ENCODE peak calls at places on chromosomes 5 and 9, in five cellular contexts. N is endodermal cell, L is RWPE1, U is coronary artery, K is NB4. Q is an unnamed sample.
A peak's percentile ranks its signal among the peaks of the same experiment; 100 is the strongest.

GRCh38 chr9:133484671-133485437 is 6.0 kb upstream of the SLC2A6 start:
- DNase-seq in U (no peak), N (no peak), K (no peak), L (no peak), Q (no peak)

GRCh38 chr5:112878760-112879159 is 17.7 kb downstream of the SRP19 start:
- DNase-seq in K (no peak), U (no peak), N (no peak), L (peak; percentile 69), Q (no peak)

GRCh38 chr9:109705515-109705914 is 74.5 kb upstream of the PALM2AKAP2 start:
- DNase-seq in L (peak; percentile 21), U (no peak), N (no peak), K (peak; percentile 2), Q (no peak)

GRCh38 chr5:9845185-9845584 is 215.0 kb upstream of the TAS2R1 start:
- DNase-seq in N (no peak), U (no peak), K (no peak), L (no peak), Q (no peak)

GRCh38 chr5:7886849-7887460 is 18.0 kb downstream of the MTRR start:
- DNase-seq in U (no peak), K (peak; percentile 72), N (no peak), L (peak; percentile 32), Q (peak; percentile 23)

GRCh38 chr5:131538177-131538593 is 96.8 kb downstream of the RAPGEF6 start:
- DNase-seq in U (no peak), K (peak; percentile 79), N (no peak), L (peak; percentile 32), Q (no peak)

GRCh38 chr5:149617760-149618306 is 36.5 kb downstream of the ARHGEF37 start:
- DNase-seq in U (no peak), N (no peak), L (no peak), K (no peak), Q (no peak)

GRCh38 chr9:137757139-137757538 is 120.4 kb upstream of the CACNA1B start:
- DNase-seq in N (peak; percentile 28), U (no peak), L (no peak), K (no peak), Q (no peak)

GRCh38 chr5:119527346-119527745 is 75.0 kb downstream of the HSD17B4 start:
- DNase-seq in N (no peak), U (no peak), K (no peak), L (peak; percentile 57), Q (no peak)

GRCh38 chr9:111037744-111038335 is 430 bp downstream of the LPAR1 start:
- DNase-seq in U (no peak), N (peak; percentile 85), L (peak; percentile 41), K (no peak), Q (peak; percentile 70)

GRCh38 chr9:15513335-15513734 is 2.6 kb upstream of the PSIP1 start:
- DNase-seq in L (peak; percentile 11), N (peak; percentile 88), U (no peak), K (peak; percentile 63), Q (no peak)

GRCh38 chr5:121915765-121916164 is 46.0 kb upstream of the SRFBP1 start:
- DNase-seq in L (peak; percentile 5), N (no peak), K (no peak), U (no peak), Q (no peak)

GRCh38 chr5:144122081-144122480 is 48.4 kb downstream of the YIPF5 start:
- DNase-seq in L (no peak), U (no peak), N (no peak), K (no peak), Q (no peak)

GRCh38 chr5:93611900-93612898 is 29.2 kb downstream of the NR2F1 start:
- DNase-seq in U (no peak), N (peak; percentile 85), K (peak; percentile 41), L (peak; percentile 31), Q (no peak)

GRCh38 chr5:164784230-164784629 is 1278.8 kb downstream of the MAT2B start:
- DNase-seq in N (no peak), L (no peak), U (no peak), K (peak; percentile 38), Q (no peak)

GRCh38 chr9:130927995-130928900 is 10.8 kb downstream of the FIBCD1 start:
- DNase-seq in K (no peak), U (no peak), N (no peak), L (peak; percentile 96), Q (peak; percentile 80)

GRCh38 chr5:178237431-178238312 is 5.1 kb upstream of the PHYKPL start:
- DNase-seq in N (no peak), K (no peak), L (peak; percentile 46), U (no peak), Q (no peak)

GRCh38 chr5:137843676-137844284 is 23.9 kb upstream of the MYOT start:
- DNase-seq in N (no peak), K (no peak), U (no peak), L (no peak), Q (no peak)

GRCh38 chr9:5146241-5146640 is 39.2 kb downstream of the INSL6 start:
- DNase-seq in L (no peak), K (no peak), N (no peak), U (no peak), Q (no peak)

GRCh38 chr5:41858890-41859289 is 11.3 kb downstream of the OXCT1 start:
- DNase-seq in U (no peak), N (no peak), L (no peak), K (no peak), Q (no peak)

GRCh38 chr9:137878146-137878941 is 762 bp downstream of the CACNA1B start:
- DNase-seq in L (peak; percentile 57), N (peak; percentile 95), U (no peak), K (no peak), Q (peak; percentile 71)

GRCh38 chr5:66717455-66718373 is 121.5 kb downstream of the MAST4 start:
- DNase-seq in L (no peak), U (no peak), N (no peak), K (no peak), Q (no peak)

GRCh38 chr5:37005946-37006540 is 129.5 kb downstream of the NIPBL start:
- DNase-seq in U (no peak), K (peak; percentile 25), N (no peak), L (peak; percentile 13), Q (peak; percentile 18)

GRCh38 chr9:74245871-74246552 is 251.1 kb upstream of the RORB start:
- DNase-seq in K (no peak), U (no peak), L (no peak), N (no peak), Q (no peak)

GRCh38 chr5:6452622-6453504 is 4.2 kb downstream of the UBE2QL1 start:
- DNase-seq in K (no peak), L (no peak), N (no peak), U (peak; percentile 45), Q (no peak)

GRCh38 chr5:14250094-14250777 is 107.1 kb downstream of the TRIO start:
- DNase-seq in L (no peak), U (no peak), K (peak; percentile 36), N (peak; percentile 74), Q (no peak)

GRCh38 chr5:109857405-109858031 is 167.8 kb downstream of the MAN2A1 start:
- DNase-seq in L (no peak), U (no peak), N (no peak), K (no peak), Q (no peak)
- TF ChIP-seq CTCF in L (no peak), U (no peak), N (no peak), K (no peak), Q (no peak)

DNA sequence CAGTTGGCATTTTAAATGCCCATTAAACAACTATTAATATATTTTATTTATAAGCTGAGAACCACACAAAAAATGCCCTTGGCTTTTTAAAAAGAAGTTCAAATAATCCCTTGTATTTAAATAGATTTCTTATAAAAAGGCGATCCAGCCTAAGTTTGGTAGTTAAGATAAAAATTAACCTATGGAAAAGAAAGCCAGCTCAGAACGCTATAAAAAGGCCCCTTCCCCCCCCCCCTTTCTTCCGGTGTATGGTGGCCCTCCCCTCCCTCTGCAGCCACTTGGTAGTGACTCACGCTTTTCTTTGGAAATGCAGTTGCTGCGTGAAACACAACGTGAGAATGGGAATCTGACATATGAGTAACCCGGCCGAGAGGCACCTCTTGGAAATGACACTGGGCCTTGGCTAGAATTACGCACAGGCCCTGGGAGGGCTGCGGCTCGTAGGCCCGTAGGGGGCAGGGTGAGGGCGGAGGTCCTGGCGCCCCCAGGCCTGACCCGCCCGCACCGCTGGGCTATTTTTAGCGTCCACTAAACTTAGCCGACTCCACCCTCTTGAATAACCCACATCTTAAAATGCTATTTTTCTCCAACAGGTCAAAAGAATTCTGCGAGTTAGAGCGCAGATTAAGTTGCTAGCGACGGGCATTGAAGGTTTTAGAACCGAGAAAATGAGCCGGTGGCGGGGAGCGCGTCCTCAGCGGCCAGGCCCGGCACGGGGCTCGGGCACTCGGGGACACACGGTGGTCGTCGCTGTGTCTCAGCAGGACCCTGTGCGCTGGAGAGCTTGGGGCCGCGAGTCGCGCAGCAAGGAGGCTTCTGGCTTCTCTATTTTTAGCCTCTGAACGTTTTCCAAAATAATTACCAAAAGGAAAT is 168.7 kb downstream of the AUH start:
- DNase-seq in L (peak; percentile 98), K (peak; percentile 96), U (peak; percentile 96), N (peak; percentile 83), Q (no peak)
- TF ChIP-seq CTCF in L (no peak), K (no peak), U (no peak), N (peak; percentile 61), Q (peak; percentile 7)

GRCh38 chr9:89187541-89187940 is 8.9 kb upstream of the SHC3 start:
- DNase-seq in L (no peak), U (no peak), K (no peak), N (no peak), Q (no peak)
- TF ChIP-seq CTCF in L (no peak), U (no peak), K (no peak), N (no peak), Q (no peak)

DNA sequence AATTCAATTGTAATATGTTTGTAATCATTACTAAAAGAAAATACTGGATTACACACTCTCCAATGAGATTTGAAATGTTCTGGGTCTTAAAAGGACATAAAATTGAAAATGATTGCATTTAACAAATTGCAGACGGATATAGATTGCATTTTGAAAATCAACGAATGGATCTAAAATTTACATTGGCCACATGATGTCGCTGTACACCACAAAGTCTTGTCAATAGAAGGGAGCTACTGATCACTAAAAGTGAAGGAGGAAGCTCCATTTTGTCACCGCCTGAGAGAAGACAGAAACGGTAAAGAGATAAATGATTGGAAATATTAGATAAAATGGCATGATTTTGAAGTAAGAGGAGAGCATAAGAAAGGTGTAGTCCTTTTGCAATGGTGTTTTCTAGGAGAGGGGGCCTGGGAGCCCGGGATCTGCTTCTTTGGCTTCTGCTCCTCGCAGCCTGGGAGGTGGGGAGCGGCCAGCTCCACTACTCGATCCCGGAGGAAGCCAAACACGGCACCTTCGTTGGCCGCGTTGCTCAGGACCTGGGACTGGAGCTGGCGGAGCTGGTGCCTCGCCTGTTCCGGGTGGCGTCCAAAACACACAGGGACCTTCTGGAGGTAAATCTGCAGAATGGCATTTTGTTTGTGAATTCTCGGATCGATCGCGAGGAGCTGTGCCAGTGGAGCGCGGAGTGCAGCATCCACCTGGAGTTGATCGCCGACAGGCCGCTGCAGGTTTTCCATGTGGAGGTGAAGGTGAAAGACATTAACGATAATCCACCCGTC is at the start of gene PCDHA1:
- DNase-seq in L (no peak), N (no peak), U (no peak), K (peak; percentile 72), Q (no peak)
- TF ChIP-seq CTCF in L (no peak), N (peak; percentile 72), U (no peak), K (peak; percentile 31), Q (peak; percentile 20)

GRCh38 chr9:21153688-21154608 is 12.3 kb upstream of the IFNW1 start:
- DNase-seq in N (peak; percentile 67), L (peak; percentile 45), K (peak; percentile 91), U (no peak), Q (peak; percentile 33)
- TF ChIP-seq CTCF in N (peak; percentile 62), L (peak; percentile 25), K (peak; percentile 83), U (no peak), Q (peak; percentile 55)

Q was measured in GM13977.